ENCODE peak calls at places on chromosome 11, in six cellular contexts. W is psoas muscle, C is adrenal gland, V is AG04450, O is EH, N is brain microvascular endothelial cell. Z is an unnamed sample.

GRCh38 chr11:14835491-14836105 is 56.4 kb downstream of the CYP2R1 start:
- DNase-seq in W (no peak), C (no peak), V (no peak), O (no peak), N (no peak), Z (no peak)

GRCh38 chr11:571802-572185 is 4.5 kb upstream of the PHRF1 start:
- DNase-seq in W (no peak), C (no peak), V (no peak), O (no peak), N (no peak), Z (no peak)

GRCh38 chr11:118670063-118670462 is 9.4 kb downstream of the TREH start:
- DNase-seq in W (no peak), C (no peak), V (no peak), O (no peak), N (no peak), Z (no peak)

GRCh38 chr11:102476069-102476468 is 23.5 kb upstream of the TMEM123 start:
- DNase-seq in W (no peak), C (no peak), V (no peak), O (peak), N (no peak), Z (no peak)

GRCh38 chr11:63670738-63671321 is 346 bp downstream of the ATL3 start:
- DNase-seq in W (peak), C (peak), V (no peak), O (no peak), N (no peak), Z (peak)

GRCh38 chr11:1283906-1284305 is 25.5 kb downstream of the TOLLIP start:
- DNase-seq in W (no peak), C (no peak), V (no peak), O (no peak), N (no peak), Z (no peak)

GRCh38 chr11:78921517-78921916 is 346.9 kb upstream of the NARS2 start:
- DNase-seq in W (no peak), C (no peak), V (no peak), O (no peak), N (no peak), Z (no peak)

GRCh38 chr11:8256271-8257002 is 7.2 kb downstream of the LMO1 start:
- DNase-seq in W (no peak), C (no peak), V (no peak), O (no peak), N (no peak), Z (no peak)

GRCh38 chr11:62001450-62002178 is 34.2 kb upstream of the FTH1 start:
- DNase-seq in W (no peak), C (peak), V (no peak), O (no peak), N (no peak), Z (no peak)

GRCh38 chr11:10314199-10315072 is 9.6 kb downstream of the ADM start:
- DNase-seq in W (no peak), C (peak), V (no peak), O (peak), N (peak), Z (peak)

GRCh38 chr11:108938604-108939003 is 273.7 kb downstream of the DDX10 start:
- DNase-seq in W (no peak), C (no peak), V (no peak), O (no peak), N (no peak), Z (no peak)

GRCh38 chr11:925496-926301 is at the start of gene AP2A2:
- DNase-seq in W (peak), C (peak), V (peak), O (peak), N (peak), Z (peak)

GRCh38 chr11:12526789-12527188 is 147.4 kb upstream of the TEAD1 start:
- DNase-seq in W (no peak), C (peak), V (no peak), O (peak), N (peak), Z (no peak)

GRCh38 chr11:48066881-48067800 is 86.8 kb downstream of the PTPRJ start:
- DNase-seq in W (no peak), C (peak), V (no peak), O (peak), N (no peak), Z (no peak)

GRCh38 chr11:33723238-33723881 is 12.9 kb downstream of the CD59 start:
- DNase-seq in W (no peak), C (peak), V (peak), O (peak), N (peak), Z (no peak)

GRCh38 chr11:107651672-107652071 is 60.2 kb downstream of the SLN start:
- DNase-seq in W (no peak), C (no peak), V (no peak), O (peak), N (no peak), Z (no peak)

GRCh38 chr11:122735031-122735430 is 79.5 kb downstream of the UBASH3B start:
- DNase-seq in W (no peak), C (no peak), V (no peak), O (no peak), N (no peak), Z (no peak)

GRCh38 chr11:85742348-85742747 is 56.4 kb upstream of the CCDC89 start:
- DNase-seq in W (no peak), C (no peak), V (no peak), O (no peak), N (no peak), Z (no peak)

Z was measured in OCI-LY7.